ENCODE peak calls at places on chromosomes 12 and 14, in six cellular contexts. V is right cardiac atrium; Q is CD8-positive, alpha-beta memory T cell; M is HAP-1; B is neural progenitor cell; A is effector memory CD4-positive, alpha-beta T cell. N is an unnamed sample. For H3K9me3, the result is how much of the 10 kb centered on the place peaks cover.

GRCh38 chr14:37253905-37254304 is 56.2 kb downstream of the MIPOL1 start:
- DNase-seq in Q (no peak), M (no peak), V (peak), B (no peak), A (no peak), N (no peak)

GRCh38 chr12:97875064-97875463 is 412.5 kb downstream of the RMST start:
- DNase-seq in M (no peak), A (no peak), V (no peak), Q (no peak), B (no peak), N (no peak)

GRCh38 chr12:26870491-26871419 is 37.8 kb upstream of the ITPR2 start:
- DNase-seq in M (no peak), Q (no peak), B (no peak), V (peak), A (no peak), N (peak)

GRCh38 chr12:75275702-75276101 is 54.4 kb downstream of the CAPS2 start:
- DNase-seq in B (no peak), Q (no peak), M (no peak), A (no peak), V (no peak), N (no peak)

GRCh38 chr14:70812124-70812818 is 3.0 kb upstream of the MAP3K9 start:
- DNase-seq in B (no peak), M (no peak), Q (no peak), A (no peak), V (no peak), N (no peak)

GRCh38 chr12:57744194-57744776 is 554 bp upstream of the TSPAN31 start:
- DNase-seq in V (peak), A (peak), M (no peak), Q (peak), B (no peak), N (peak)

GRCh38 chr12:2692156-2692555 is 102.6 kb upstream of the FKBP4 start:
- DNase-seq in M (no peak), Q (no peak), A (no peak), B (no peak), V (no peak), N (no peak)

GRCh38 chr12:40819427-40820108 is 127.3 kb downstream of the CNTN1 start:
- DNase-seq in V (peak), A (no peak), B (peak), Q (no peak), M (peak), N (no peak)

GRCh38 chr14:100955201-100955600 is 51.7 kb upstream of the RTL1 start:
- DNase-seq in Q (no peak), V (no peak), A (no peak), M (no peak), B (no peak), N (no peak)

GRCh38 chr14:59565112-59565511 is 11.5 kb downstream of the CCDC175 start:
- DNase-seq in A (no peak), V (no peak), Q (no peak), M (no peak), B (no peak), N (no peak)

GRCh38 chr12:18955594-18955993 is 173.9 kb upstream of the PLEKHA5 start:
- DNase-seq in Q (no peak), B (no peak), A (no peak), M (no peak), V (no peak), N (no peak)

GRCh38 chr14:52072266-52072780 is 3.5 kb upstream of the NID2 start:
- DNase-seq in M (no peak), A (no peak), B (peak), Q (no peak), V (no peak), N (no peak)

GRCh38 chr14:23403139-23403438 is 5.0 kb downstream of the MYH6 start:
- DNase-seq in M (no peak), B (no peak), Q (no peak), V (peak), A (no peak), N (no peak)

GRCh38 chr14:54026671-54027070 is 70.0 kb upstream of the BMP4 start:
- DNase-seq in A (no peak), V (no peak), M (no peak), Q (no peak), B (no peak), N (no peak)

GRCh38 chr12:16076553-16076952 is 165.4 kb downstream of the DERA start:
- DNase-seq in V (no peak), M (peak), B (peak), Q (no peak), A (no peak), N (no peak)

GRCh38 chr12:90086281-90086680 is 377.6 kb upstream of the ATP2B1 start:
- DNase-seq in V (no peak), B (no peak), Q (no peak), M (no peak), A (no peak), N (no peak)

GRCh38 chr14:75205586-75205985 is 29.2 kb upstream of the TMED10 start:
- DNase-seq in B (no peak), A (no peak), Q (peak), V (no peak), M (no peak), N (no peak)

GRCh38 chr12:113388351-113388750 is 15.3 kb downstream of the SDS start:
- DNase-seq in M (no peak), V (no peak), B (no peak), Q (no peak), A (no peak), N (no peak)

GRCh38 chr12:21676781-21677180 is 19.1 kb upstream of the LDHB start:
- DNase-seq in M (no peak), V (no peak), Q (no peak), B (no peak), A (no peak), N (no peak)

GRCh38 chr14:98886982-98887381 is 385.0 kb downstream of the BCL11B start:
- DNase-seq in Q (no peak), B (no peak), A (no peak), M (no peak), V (no peak), N (no peak)

GRCh38 chr14:99774526-99775307 is 18.5 kb upstream of the EML1 start:
- DNase-seq in M (peak), A (no peak), V (no peak), B (no peak), Q (no peak), N (peak)

DNA sequence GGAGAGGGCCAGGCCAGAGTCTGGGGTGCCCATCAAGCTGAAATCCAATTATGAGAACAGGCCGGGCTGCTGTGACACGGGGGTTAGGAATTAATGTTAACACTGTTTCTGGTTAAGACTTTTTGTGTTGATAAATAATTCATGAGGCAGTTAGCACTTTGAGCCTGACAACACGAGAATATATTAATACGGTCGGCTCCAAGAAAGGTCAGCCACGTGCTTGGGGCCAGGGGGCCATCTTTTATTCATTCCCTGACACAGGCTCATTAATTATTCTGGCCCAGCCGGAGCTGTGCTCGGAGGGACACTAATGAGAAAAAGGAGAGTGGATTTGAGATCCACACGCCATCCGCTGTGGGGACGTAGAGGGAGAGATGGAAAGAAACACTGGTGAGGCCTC is 45.1 kb downstream of the FBRSL1 start:
- DNase-seq in V (no peak), M (no peak), Q (no peak), A (no peak), B (no peak), N (no peak)
- H3K9me3 ChIP-seq in V (under half), M (under half), Q (under half), A (under half), B (under half), N (under half)

DNA sequence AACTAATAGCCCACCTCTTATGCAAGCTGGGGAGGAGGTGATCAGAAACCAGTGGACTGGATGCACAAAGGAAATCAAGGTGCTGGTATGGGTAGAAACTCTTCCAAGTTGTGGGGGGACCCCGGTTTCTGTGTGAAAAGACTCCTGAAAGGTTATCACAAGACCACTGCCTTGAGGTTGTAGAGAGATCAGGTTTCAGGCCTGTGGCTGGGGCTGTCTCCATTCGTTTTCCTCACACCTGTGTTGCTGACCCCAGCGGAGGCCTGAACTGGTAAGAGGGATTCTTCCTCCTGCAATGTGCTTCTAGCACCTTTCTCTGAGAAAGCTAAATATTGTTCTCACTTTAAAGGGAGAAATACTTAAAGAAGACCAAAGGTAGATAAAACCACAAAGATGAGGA is 9.3 kb upstream of the OR4K5 start:
- DNase-seq in A (no peak), V (no peak), M (no peak), B (no peak), Q (no peak), N (no peak)
- H3K9me3 ChIP-seq in A (under half), V (under half), M (under half), B (half or more), Q (under half), N (under half)

DNA sequence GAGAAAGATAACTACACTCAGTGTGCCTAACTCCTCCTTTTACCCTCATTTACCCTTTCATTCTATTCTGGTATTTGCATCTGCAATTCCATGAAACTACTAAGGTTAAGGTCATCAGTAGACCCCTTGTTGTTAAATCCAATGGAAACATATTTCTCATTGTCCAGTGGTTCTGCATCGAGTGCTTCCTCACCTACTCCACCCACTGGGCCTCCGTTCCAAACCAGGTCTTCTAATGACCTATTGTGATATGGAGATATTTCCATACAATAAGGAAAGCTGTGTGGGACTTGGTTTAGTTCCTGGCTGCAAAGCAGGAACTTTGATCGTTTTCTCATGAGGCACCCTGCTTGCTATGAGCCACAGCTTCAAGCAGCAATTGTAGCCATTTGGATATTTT is 99.5 kb upstream of the FSCB start:
- DNase-seq in V (no peak), A (no peak), M (no peak), B (no peak), Q (no peak), N (no peak)
- H3K9me3 ChIP-seq in V (under half), A (under half), M (under half), B (under half), Q (under half), N (under half)

GRCh38 chr12:52742196-52742580 is 35.0 kb downstream of the KRT76 start:
- DNase-seq in V (no peak), A (no peak), M (no peak), B (no peak), Q (no peak), N (no peak)

GRCh38 chr12:52739963-52740362 is 36.6 kb upstream of the KRT77 start:
- DNase-seq in A (no peak), B (no peak), V (no peak), Q (no peak), M (no peak), N (no peak)

GRCh38 chr12:52740591-52740990 is 36.6 kb downstream of the KRT76 start:
- DNase-seq in V (no peak), Q (no peak), M (no peak), B (no peak), A (no peak), N (no peak)

GRCh38 chr12:52742822-52743457 is 34.2 kb downstream of the KRT76 start:
- DNase-seq in Q (no peak), M (no peak), V (no peak), A (no peak), B (no peak), N (no peak)

GRCh38 chr12:52741378-52742195 is 35.6 kb downstream of the KRT76 start:
- DNase-seq in M (peak), A (no peak), Q (peak), B (peak), V (peak), N (peak)
- H3K9me3 ChIP-seq in M (under half), A (under half), Q (under half), B (under half), V (under half), N (under half)

GRCh38 chr12:69758105-69758504 is 19.4 kb downstream of the RAB3IP start:
- DNase-seq in Q (no peak), A (no peak), B (no peak), V (no peak), M (no peak), N (no peak)
- H3K9me3 ChIP-seq in Q (under half), A (under half), B (under half), V (under half), M (under half), N (under half)

GRCh38 chr14:104164041-104164440 is 25.7 kb downstream of the KIF26A start:
- DNase-seq in V (no peak), Q (no peak), A (no peak), M (no peak), B (no peak), N (no peak)
- H3K9me3 ChIP-seq in V (under half), Q (under half), A (under half), M (under half), B (under half), N (under half)

N was measured in left ventricle myocardium inferior.